ENCODE peak calls at places on chromosomes 3 and 15, in eight cellular contexts. One of them, this sample, is unnamed.

GRCh38 chr15:69607101-69607500 is 154.5 kb downstream of the RPLP1 start:
- DNase-seq in RWPE1: no peak
- DNase-seq in stimulated activated CD4-positive, alpha-beta T cell treated with anti-CD3 and anti-CD28 coated beads, Interleukin-2, amount 100 ng/mL, for 48 hours: no peak
- DNase-seq in NCI-H446: no peak
- DNase-seq in occipital lobe: peak; percentile 44
- DNase-seq in NCI-H345: no peak
- DNase-seq in left cardiac atrium: no peak
- DNase-seq in ureter: no peak
- DNase-seq in this sample: no peak

GRCh38 chr3:14576163-14576562 is 36.0 kb upstream of the GRIP2 start:
- DNase-seq in stimulated activated CD4-positive, alpha-beta T cell treated with anti-CD3 and anti-CD28 coated beads, Interleukin-2, amount 100 ng/mL, for 48 hours: no peak
- DNase-seq in RWPE1: no peak
- DNase-seq in NCI-H345: no peak
- DNase-seq in ureter: no peak
- DNase-seq in left cardiac atrium: no peak
- DNase-seq in occipital lobe: no peak
- DNase-seq in NCI-H446: no peak
- DNase-seq in this sample: no peak

GRCh38 chr3:134251731-134252391 is 1.2 kb upstream of the RYK start:
- DNase-seq in left cardiac atrium: peak; percentile 53
- DNase-seq in RWPE1: no peak
- DNase-seq in ureter: no peak
- DNase-seq in occipital lobe: no peak
- DNase-seq in stimulated activated CD4-positive, alpha-beta T cell treated with anti-CD3 and anti-CD28 coated beads, Interleukin-2, amount 100 ng/mL, for 48 hours: no peak
- DNase-seq in NCI-H345: no peak
- DNase-seq in NCI-H446: no peak
- DNase-seq in this sample: no peak

GRCh38 chr15:89364341-89364740 is 29.7 kb upstream of the POLG start:
- DNase-seq in ureter: no peak
- DNase-seq in left cardiac atrium: no peak
- DNase-seq in NCI-H345: peak; percentile 32
- DNase-seq in NCI-H446: peak; percentile 53
- DNase-seq in stimulated activated CD4-positive, alpha-beta T cell treated with anti-CD3 and anti-CD28 coated beads, Interleukin-2, amount 100 ng/mL, for 48 hours: no peak
- DNase-seq in occipital lobe: peak; percentile 49
- DNase-seq in RWPE1: no peak
- DNase-seq in this sample: no peak

GRCh38 chr3:195031574-195032003 is 239.4 kb downstream of the XXYLT1 start:
- DNase-seq in NCI-H345: no peak
- DNase-seq in RWPE1: no peak
- DNase-seq in NCI-H446: no peak
- DNase-seq in stimulated activated CD4-positive, alpha-beta T cell treated with anti-CD3 and anti-CD28 coated beads, Interleukin-2, amount 100 ng/mL, for 48 hours: no peak
- DNase-seq in left cardiac atrium: no peak
- DNase-seq in ureter: no peak
- DNase-seq in occipital lobe: no peak
- DNase-seq in this sample: no peak

GRCh38 chr3:24683090-24683489 is 188.4 kb upstream of the THRB start:
- DNase-seq in NCI-H446: no peak
- DNase-seq in RWPE1: no peak
- DNase-seq in NCI-H345: no peak
- DNase-seq in stimulated activated CD4-positive, alpha-beta T cell treated with anti-CD3 and anti-CD28 coated beads, Interleukin-2, amount 100 ng/mL, for 48 hours: no peak
- DNase-seq in occipital lobe: no peak
- DNase-seq in left cardiac atrium: no peak
- DNase-seq in ureter: no peak
- DNase-seq in this sample: no peak

GRCh38 chr3:188204516-188204915 is 50.6 kb downstream of the LPP start:
- DNase-seq in occipital lobe: no peak
- DNase-seq in NCI-H345: no peak
- DNase-seq in RWPE1: no peak
- DNase-seq in ureter: no peak
- DNase-seq in left cardiac atrium: no peak
- DNase-seq in NCI-H446: peak; percentile 37
- DNase-seq in stimulated activated CD4-positive, alpha-beta T cell treated with anti-CD3 and anti-CD28 coated beads, Interleukin-2, amount 100 ng/mL, for 48 hours: no peak
- DNase-seq in this sample: no peak

GRCh38 chr3:47012342-47013230 is 33.1 kb downstream of the NBEAL2 start:
- DNase-seq in ureter: peak; percentile 40
- DNase-seq in RWPE1: no peak
- DNase-seq in NCI-H446: peak; percentile 66
- DNase-seq in NCI-H345: no peak
- DNase-seq in left cardiac atrium: no peak
- DNase-seq in occipital lobe: peak; percentile 26
- DNase-seq in stimulated activated CD4-positive, alpha-beta T cell treated with anti-CD3 and anti-CD28 coated beads, Interleukin-2, amount 100 ng/mL, for 48 hours: no peak
- DNase-seq in this sample: no peak

GRCh38 chr3:153166206-153166605 is 4.2 kb downstream of the RAP2B start:
- DNase-seq in occipital lobe: no peak
- DNase-seq in ureter: no peak
- DNase-seq in NCI-H345: no peak
- DNase-seq in left cardiac atrium: peak; percentile 35
- DNase-seq in stimulated activated CD4-positive, alpha-beta T cell treated with anti-CD3 and anti-CD28 coated beads, Interleukin-2, amount 100 ng/mL, for 48 hours: no peak
- DNase-seq in RWPE1: no peak
- DNase-seq in NCI-H446: no peak
- DNase-seq in this sample: no peak

This sample was measured in HTR-8/SVneo.